ENCODE peak calls at places on chromosome 11, in eight cellular contexts. I, Q, G, R, O, N, E and T are unnamed samples.
A peak's percentile ranks its signal among the peaks of the same experiment; 100 is the strongest.

GRCh38 chr11:109401532-109401931 is 20.5 kb upstream of the C11orf87 start:
- DNase-seq in I (no peak), Q (no peak), G (no peak), R (no peak), O (no peak), N (peak; percentile 36), E (no peak), T (no peak)

GRCh38 chr11:78168539-78169477 is 19.6 kb downstream of the KCTD21 start:
- DNase-seq in I (no peak), Q (no peak), G (peak; percentile 82), R (no peak), O (peak; percentile 88), N (no peak), E (no peak), T (no peak)

GRCh38 chr11:83195649-83196048 is 2.1 kb downstream of the ANKRD42 start:
- DNase-seq in I (no peak), Q (no peak), G (no peak), R (no peak), O (no peak), N (no peak), E (no peak), T (no peak)

GRCh38 chr11:10943968-10944367 is 86.1 kb upstream of the ZBED5 start:
- DNase-seq in I (no peak), Q (no peak), G (no peak), R (no peak), O (no peak), N (no peak), E (no peak), T (no peak)

GRCh38 chr11:35359321-35360058 is 59.9 kb downstream of the SLC1A2 start:
- DNase-seq in I (no peak), Q (no peak), G (no peak), R (no peak), O (no peak), N (peak; percentile 45), E (no peak), T (peak; percentile 35)

GRCh38 chr11:113189909-113190667 is 124.3 kb upstream of the TTC12 start:
- DNase-seq in I (no peak), Q (no peak), G (no peak), R (no peak), O (no peak), N (peak; percentile 83), E (peak; percentile 7), T (no peak)

GRCh38 chr11:78560826-78561484 is 13.7 kb downstream of the NARS2 start:
- DNase-seq in I (no peak), Q (no peak), G (no peak), R (no peak), O (no peak), N (no peak), E (no peak), T (no peak)

GRCh38 chr11:43983221-43983795 is 40.9 kb downstream of the C11orf96 start:
- DNase-seq in I (no peak), Q (no peak), G (no peak), R (no peak), O (peak; percentile 13), N (no peak), E (peak; percentile 28), T (no peak)

GRCh38 chr11:3631331-3631730 is 10.5 kb downstream of the ART5 start:
- DNase-seq in I (no peak), Q (no peak), G (no peak), R (no peak), O (no peak), N (peak; percentile 38), E (no peak), T (no peak)

GRCh38 chr11:7353100-7353499 is 101.4 kb downstream of the SYT9 start:
- DNase-seq in I (peak; percentile 8), Q (no peak), G (peak; percentile 26), R (peak; percentile 47), O (no peak), N (peak; percentile 62), E (peak; percentile 29), T (no peak)

GRCh38 chr11:76173663-76174062 is 32.6 kb downstream of the WNT11 start:
- DNase-seq in I (no peak), Q (no peak), G (no peak), R (no peak), O (no peak), N (peak; percentile 28), E (no peak), T (no peak)

DNA sequence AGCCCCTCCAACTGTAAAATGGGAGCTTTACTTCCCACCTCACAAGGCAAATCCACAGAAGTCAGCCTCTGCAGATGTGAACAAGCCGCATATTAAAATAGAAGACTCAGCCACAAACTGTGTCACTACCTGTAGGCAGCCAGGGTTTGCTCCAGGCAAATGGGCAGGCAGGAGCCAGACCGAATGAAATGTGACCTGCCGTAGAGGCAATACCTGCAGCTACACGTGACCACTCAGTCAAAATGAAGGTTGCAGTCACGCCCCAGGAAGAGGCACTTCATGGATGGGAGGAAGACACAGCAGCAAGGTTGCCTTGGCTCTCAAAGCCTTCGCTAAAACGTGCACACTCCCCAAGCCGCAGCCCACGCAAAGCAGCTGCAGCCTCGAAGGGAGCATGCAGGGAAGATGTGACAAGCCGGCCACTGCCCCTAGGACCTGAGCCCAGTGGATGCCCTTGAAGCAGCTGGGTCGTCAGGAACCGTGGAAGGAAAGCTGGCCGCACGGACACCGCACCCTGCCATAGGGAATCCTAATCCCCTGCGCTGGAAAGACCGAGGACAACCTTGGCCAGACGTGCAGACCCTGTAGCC is 53.1 kb downstream of the SHANK2 start:
- DNase-seq in I (no peak), Q (no peak), G (no peak), R (no peak), O (no peak), N (peak; percentile 46), E (no peak), T (no peak)
- TF ChIP-seq CTCF in I (no peak), Q (no peak), G (no peak), R (no peak), O (no peak), N (no peak), E (no peak), T (no peak)

DNA sequence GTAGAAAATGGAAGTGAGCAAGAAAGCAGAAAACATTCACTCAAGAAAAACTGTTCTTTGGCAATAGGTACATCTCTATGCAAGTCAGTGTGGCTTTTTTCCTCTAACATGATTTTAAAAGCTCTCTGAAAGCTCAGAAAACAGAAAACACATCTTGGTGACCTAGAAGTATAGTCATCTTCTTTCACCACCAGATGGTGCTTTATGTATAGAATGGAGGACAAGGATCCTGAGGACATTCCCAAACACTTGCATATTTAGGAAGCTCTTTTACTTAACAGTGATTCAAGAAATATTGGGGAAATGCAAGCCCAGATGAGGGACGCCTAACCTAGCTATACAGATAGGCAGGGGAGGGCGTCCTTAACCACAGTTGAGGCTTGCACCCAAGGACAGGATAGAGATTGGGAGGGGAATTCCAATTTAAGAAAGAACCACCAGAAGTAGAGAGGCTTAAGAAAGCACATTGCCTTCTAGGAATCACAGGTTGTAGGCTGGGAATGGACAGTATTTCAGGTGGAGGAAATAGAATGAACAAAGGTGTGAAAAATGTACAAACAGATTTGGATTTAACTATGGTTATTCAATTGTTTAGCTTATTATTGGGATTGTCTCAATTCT is 13.8 kb upstream of the CCDC81 start:
- DNase-seq in I (no peak), Q (no peak), G (peak; percentile 22), R (peak; percentile 48), O (peak; percentile 73), N (peak; percentile 58), E (peak; percentile 41), T (no peak)
- TF ChIP-seq CTCF in I (no peak), Q (no peak), G (peak; percentile 54), R (peak; percentile 55), O (peak; percentile 63), N (peak; percentile 57), E (peak; percentile 76), T (no peak)

GRCh38 chr11:80844110-80844509 is 1403.3 kb upstream of the TENM4 start:
- DNase-seq in I (no peak), Q (no peak), G (no peak), R (peak; percentile 25), O (no peak), N (no peak), E (no peak), T (no peak)
- TF ChIP-seq CTCF in I (no peak), Q (no peak), G (no peak), R (peak; percentile 46), O (no peak), N (no peak), E (no peak), T (no peak)

GRCh38 chr11:29452131-29452530 is 564.7 kb downstream of the KCNA4 start:
- DNase-seq in I (no peak), Q (no peak), G (no peak), R (no peak), O (peak; percentile 71), N (peak; percentile 79), E (no peak), T (no peak)

GRCh38 chr11:29446132-29446531 is 570.7 kb downstream of the KCNA4 start:
- DNase-seq in I (no peak), Q (no peak), G (no peak), R (no peak), O (no peak), N (no peak), E (no peak), T (no peak)

GRCh38 chr11:29449280-29450074 is 567.4 kb downstream of the KCNA4 start:
- DNase-seq in I (no peak), Q (no peak), G (peak; percentile 6), R (no peak), O (no peak), N (no peak), E (no peak), T (no peak)

GRCh38 chr11:29447821-29448220 is 569.0 kb downstream of the KCNA4 start:
- DNase-seq in I (no peak), Q (no peak), G (no peak), R (no peak), O (no peak), N (no peak), E (no peak), T (no peak)

DNA sequence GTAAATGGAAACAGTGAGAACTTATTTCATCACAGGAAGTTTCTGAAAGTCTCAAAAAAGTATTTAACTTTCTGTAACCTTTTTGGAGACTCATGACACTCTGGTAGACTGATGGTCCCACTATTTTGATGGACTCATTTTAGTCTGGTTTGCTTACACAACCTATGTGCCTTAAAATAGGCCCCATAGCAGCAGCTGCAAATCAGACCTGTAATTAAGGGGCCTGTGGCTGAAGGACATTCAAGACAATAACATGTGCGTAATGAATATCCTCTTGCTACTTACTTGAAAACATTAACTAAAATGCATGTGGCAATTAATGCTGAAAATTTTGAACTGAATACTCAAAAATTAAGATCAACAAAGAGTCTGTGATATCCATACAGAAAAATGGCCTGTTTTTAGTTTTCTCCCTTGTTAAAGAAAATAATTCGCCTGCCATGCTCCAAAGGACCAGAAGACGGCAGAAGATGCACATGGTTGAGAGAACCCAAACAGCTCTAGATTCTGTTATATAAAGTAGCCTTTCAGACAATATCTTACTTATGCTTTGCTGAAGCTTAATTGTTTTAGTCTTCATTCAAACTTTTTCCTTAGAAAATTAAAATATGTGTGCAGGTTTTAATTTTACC is 568.5 kb downstream of the KCNA4 start:
- DNase-seq in I (peak; percentile 9), Q (no peak), G (peak; percentile 70), R (peak; percentile 52), O (peak; percentile 25), N (peak; percentile 47), E (peak; percentile 13), T (no peak)
- TF ChIP-seq CTCF in I (peak; percentile 78), Q (no peak), G (peak; percentile 58), R (peak; percentile 68), O (peak; percentile 49), N (peak; percentile 83), E (peak; percentile 56), T (no peak)

DNA sequence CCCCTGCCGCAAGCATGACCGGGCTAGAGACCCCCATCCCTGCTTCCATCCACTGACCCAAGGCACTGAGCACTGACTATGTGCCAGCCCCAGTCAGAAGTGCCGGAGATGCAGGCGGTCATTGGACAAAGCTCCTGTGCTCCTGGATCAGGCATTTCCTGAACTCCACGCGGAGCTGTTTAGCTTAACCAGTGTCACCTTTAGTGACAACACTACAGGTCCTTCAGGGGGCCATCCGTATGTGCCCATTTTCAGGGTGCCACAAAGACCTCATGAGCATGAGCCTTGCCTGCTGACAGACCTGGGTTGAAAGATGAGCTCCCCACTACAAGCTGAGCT is 63.0 kb upstream of the FGF3 start:
- DNase-seq in I (no peak), Q (no peak), G (no peak), R (no peak), O (no peak), N (no peak), E (no peak), T (no peak)
- TF ChIP-seq CTCF in I (no peak), Q (no peak), G (no peak), R (no peak), O (no peak), N (no peak), E (peak; percentile 2), T (no peak)